ENCODE peak calls at places on chromosomes 1 and 21, in seven cellular contexts. Y is H1, X is sigmoid colon, F is SK-N-SH, D is stomach, Z is K562, O is suprapubic skin. S is an unnamed sample. For H3K36me3, the result is how much of the 10 kb centered on the place peaks cover.

GRCh38 chr1:155976062-155976912 is 2.1 kb downstream of the ARHGEF2 start:
- DNase-seq in Y (no peak), X (peak), F (peak), D (peak), Z (peak), O (peak), S (peak)

GRCh38 chr21:44089001-44089911 is 17.9 kb upstream of the PWP2 start:
- DNase-seq in Y (no peak), X (peak), F (no peak), D (peak), Z (no peak), O (peak), S (peak)

GRCh38 chr1:13228343-13228781 is 2.4 kb upstream of the PRAMEF18 start:
- DNase-seq in Y (no peak), X (no peak), F (no peak), D (peak), Z (peak), O (peak), S (peak)

GRCh38 chr1:111987502-111987901 is 2.0 kb downstream of the KCND3 start:
- DNase-seq in Y (no peak), X (no peak), F (no peak), D (no peak), Z (no peak), O (no peak), S (no peak)

GRCh38 chr1:21124846-21125245 is 51.9 kb downstream of the EIF4G3 start:
- DNase-seq in Y (no peak), X (no peak), F (no peak), D (no peak), Z (no peak), O (no peak), S (no peak)

GRCh38 chr1:243598433-243598832 is 251.6 kb downstream of the AKT3 start:
- DNase-seq in Y (no peak), X (no peak), F (no peak), D (no peak), Z (no peak), O (no peak), S (no peak)

GRCh38 chr1:1066403-1067283 is 7.5 kb downstream of the RNF223 start:
- DNase-seq in Y (no peak), X (no peak), F (no peak), D (no peak), Z (no peak), O (no peak), S (no peak)

GRCh38 chr21:44790401-44790800 is 11.2 kb downstream of the UBE2G2 start:
- DNase-seq in Y (no peak), X (no peak), F (no peak), D (no peak), Z (no peak), O (no peak), S (no peak)

GRCh38 chr1:228750915-228751314 is 15.6 kb downstream of the RHOU start:
- DNase-seq in Y (no peak), X (no peak), F (no peak), D (no peak), Z (no peak), O (no peak), S (no peak)

GRCh38 chr1:200231787-200232222 is 178.0 kb downstream of the ZNF281 start:
- DNase-seq in Y (no peak), X (no peak), F (no peak), D (no peak), Z (no peak), O (no peak), S (no peak)

GRCh38 chr1:193404236-193404635 is 217.8 kb upstream of the B3GALT2 start:
- DNase-seq in Y (no peak), X (no peak), F (no peak), D (no peak), Z (no peak), O (no peak), S (no peak)

GRCh38 chr1:40096646-40096976 is 441 bp downstream of the PPT1 start:
- DNase-seq in Y (no peak), X (no peak), F (no peak), D (no peak), Z (no peak), O (no peak), S (peak)

GRCh38 chr1:6033986-6034749 is 11.5 kb upstream of the KCNAB2 start:
- DNase-seq in Y (no peak), X (no peak), F (peak), D (peak), Z (peak), O (no peak), S (peak)

GRCh38 chr21:14985306-14985705 is 79.5 kb downstream of the NRIP1 start:
- DNase-seq in Y (no peak), X (no peak), F (no peak), D (no peak), Z (no peak), O (no peak), S (no peak)

DNA sequence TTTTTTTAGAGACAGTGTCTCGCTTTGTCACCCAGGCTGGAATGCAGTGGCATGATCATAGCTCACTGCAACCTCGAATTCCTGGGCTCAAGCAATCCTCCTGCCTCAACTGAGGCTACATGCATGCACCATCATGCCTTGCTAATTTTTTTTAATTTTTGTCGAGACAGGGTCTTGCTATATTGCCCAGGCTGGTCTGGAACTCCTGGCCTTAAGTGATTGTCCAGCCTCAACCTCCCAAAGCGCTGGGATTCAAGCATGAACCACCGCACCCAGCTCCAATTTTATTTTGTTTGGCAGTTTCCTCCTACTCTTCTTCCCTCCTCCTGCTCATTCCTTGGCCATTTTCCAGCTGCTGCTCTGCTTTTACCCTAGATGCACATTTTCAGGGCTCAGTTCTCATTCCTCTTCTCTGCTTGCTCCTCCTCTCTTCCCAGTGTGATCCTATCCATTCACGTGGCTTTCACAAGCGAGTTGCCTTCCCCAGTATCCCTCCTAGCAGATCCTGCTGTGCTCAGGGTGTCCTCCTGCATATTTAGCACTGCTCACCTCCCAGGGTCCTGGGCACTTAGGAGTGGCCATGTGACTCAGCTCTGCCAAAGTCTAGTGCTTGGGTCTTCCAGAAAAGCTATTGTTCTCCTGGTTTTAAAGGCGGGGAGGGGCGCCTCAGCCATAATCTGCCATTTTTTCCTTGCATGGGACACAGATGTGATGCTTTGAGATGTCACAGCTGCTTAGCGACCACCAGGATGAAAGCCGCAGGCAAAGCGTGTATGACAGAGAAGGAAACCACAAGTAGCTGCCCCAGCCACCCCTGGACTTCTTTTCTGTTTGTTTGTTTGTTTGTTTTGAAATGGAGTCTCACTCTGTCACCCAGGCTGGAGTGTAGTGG is 33.6 kb downstream of the PSEN2 start:
- DNase-seq in Y (no peak), X (peak), F (no peak), D (no peak), Z (no peak), O (no peak), S (no peak)
- TF ChIP-seq POLR2AphosphoS5 in Y (no peak), X (peak), F (no peak), D (no peak), Z (no peak), O (no peak), S (no peak)

DNA sequence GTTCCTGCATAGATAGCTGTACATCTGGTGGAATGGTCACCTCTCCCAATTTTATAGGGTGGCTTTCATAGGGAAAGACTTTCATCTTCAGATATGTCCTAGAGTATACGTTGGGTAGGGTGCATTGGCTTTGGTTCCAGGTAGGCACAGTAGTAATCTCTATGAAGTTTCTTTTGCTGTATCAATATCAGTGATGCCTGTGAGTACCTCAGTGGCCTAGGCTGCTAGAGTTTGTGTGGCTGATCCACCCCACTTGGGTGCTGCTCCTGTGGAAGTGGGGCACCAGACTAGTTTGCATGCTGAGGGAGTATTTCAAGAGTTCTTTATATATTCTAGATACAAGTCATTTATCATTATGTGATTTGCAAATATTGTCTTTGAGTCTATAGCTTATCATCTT is 370.5 kb upstream of the VAMP3 start:
- DNase-seq in Y (no peak), X (no peak), F (no peak), D (peak), Z (no peak), O (peak), S (no peak)
- TF ChIP-seq EP300 in Y (no peak), X (no peak), F (no peak), D (no peak), Z (no peak), O (no peak), S (no peak)

GRCh38 chr1:44313265-44313918 is 41.7 kb downstream of the ERI3 start:
- DNase-seq in Y (no peak), X (no peak), F (no peak), D (no peak), Z (peak), O (no peak), S (no peak)

GRCh38 chr1:44316231-44316759 is 38.8 kb downstream of the ERI3 start:
- DNase-seq in Y (no peak), X (no peak), F (no peak), D (no peak), Z (no peak), O (no peak), S (no peak)

GRCh38 chr1:44312652-44313196 is 42.3 kb downstream of the ERI3 start:
- DNase-seq in Y (no peak), X (no peak), F (no peak), D (no peak), Z (no peak), O (no peak), S (no peak)

GRCh38 chr1:44314401-44314800 is 40.7 kb downstream of the ERI3 start:
- DNase-seq in Y (no peak), X (no peak), F (no peak), D (no peak), Z (no peak), O (no peak), S (no peak)

GRCh38 chr1:44315521-44315920 is 39.5 kb downstream of the ERI3 start:
- DNase-seq in Y (no peak), X (no peak), F (no peak), D (no peak), Z (no peak), O (no peak), S (no peak)
- H3K36me3 ChIP-seq in Y (under half), X (under half), F (under half), D (half or more), Z (half or more), O (half or more), S (under half)

DNA sequence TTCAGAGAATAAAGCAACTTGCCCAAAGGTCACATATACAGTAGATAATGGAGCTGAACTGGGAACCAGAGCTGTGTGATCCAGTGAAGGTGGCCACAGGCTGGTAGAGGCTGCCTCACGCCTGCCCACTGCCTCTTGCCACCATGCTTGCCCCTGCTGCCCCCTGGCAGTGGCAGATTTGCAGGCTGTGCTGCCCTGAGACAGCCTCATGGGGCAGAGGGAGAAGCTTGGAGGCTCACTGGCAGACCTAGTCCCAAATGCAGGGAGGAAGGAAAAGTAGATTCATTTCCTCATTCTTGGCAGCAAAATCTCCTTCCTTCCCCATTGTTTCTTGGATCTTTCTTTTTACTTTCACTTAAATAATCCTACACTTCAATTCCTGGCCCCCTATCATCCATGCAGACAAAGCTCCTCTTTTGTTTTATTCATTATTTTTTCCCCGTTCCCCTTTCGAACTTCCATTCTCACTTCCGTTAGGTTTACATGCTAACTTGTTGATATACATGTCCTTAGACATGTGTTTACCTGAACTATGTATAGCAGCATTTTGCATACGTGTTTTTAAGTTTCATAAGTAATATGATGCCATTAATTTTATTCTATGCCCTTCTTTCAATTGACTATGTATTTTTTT is 66.9 kb upstream of the LYST start:
- DNase-seq in Y (no peak), X (no peak), F (no peak), D (no peak), Z (no peak), O (no peak), S (no peak)
- TF ChIP-seq POLR2AphosphoS5 in Y (no peak), X (no peak), F (no peak), D (no peak), Z (no peak), O (no peak), S (no peak)

GRCh38 chr1:237012789-237013383 is 8.6 kb upstream of the MT1HL1 start:
- DNase-seq in Y (no peak), X (peak), F (peak), D (peak), Z (peak), O (no peak), S (peak)
- TF ChIP-seq EP300 in Y (no peak), X (no peak), F (no peak), D (peak), Z (peak), O (no peak), S (no peak)

GRCh38 chr1:204126941-204127340 is 24.9 kb downstream of the ETNK2 start:
- DNase-seq in Y (no peak), X (no peak), F (no peak), D (no peak), Z (no peak), O (no peak), S (no peak)

GRCh38 chr1:204127597-204128242 is 24.1 kb downstream of the ETNK2 start:
- DNase-seq in Y (no peak), X (peak), F (peak), D (peak), Z (peak), O (peak), S (peak)

GRCh38 chr1:204124639-204125038 is 27.2 kb downstream of the ETNK2 start:
- DNase-seq in Y (no peak), X (no peak), F (no peak), D (no peak), Z (no peak), O (no peak), S (no peak)

GRCh38 chr1:204125759-204126351 is 26.0 kb downstream of the ETNK2 start:
- DNase-seq in Y (no peak), X (no peak), F (no peak), D (no peak), Z (no peak), O (no peak), S (no peak)

GRCh38 chr1:204126367-204126766 is 25.5 kb downstream of the ETNK2 start:
- DNase-seq in Y (no peak), X (no peak), F (peak), D (no peak), Z (no peak), O (no peak), S (no peak)
- H3K36me3 ChIP-seq in Y (under half), X (under half), F (under half), D (half or more), Z (under half), O (under half), S (under half)

DNA sequence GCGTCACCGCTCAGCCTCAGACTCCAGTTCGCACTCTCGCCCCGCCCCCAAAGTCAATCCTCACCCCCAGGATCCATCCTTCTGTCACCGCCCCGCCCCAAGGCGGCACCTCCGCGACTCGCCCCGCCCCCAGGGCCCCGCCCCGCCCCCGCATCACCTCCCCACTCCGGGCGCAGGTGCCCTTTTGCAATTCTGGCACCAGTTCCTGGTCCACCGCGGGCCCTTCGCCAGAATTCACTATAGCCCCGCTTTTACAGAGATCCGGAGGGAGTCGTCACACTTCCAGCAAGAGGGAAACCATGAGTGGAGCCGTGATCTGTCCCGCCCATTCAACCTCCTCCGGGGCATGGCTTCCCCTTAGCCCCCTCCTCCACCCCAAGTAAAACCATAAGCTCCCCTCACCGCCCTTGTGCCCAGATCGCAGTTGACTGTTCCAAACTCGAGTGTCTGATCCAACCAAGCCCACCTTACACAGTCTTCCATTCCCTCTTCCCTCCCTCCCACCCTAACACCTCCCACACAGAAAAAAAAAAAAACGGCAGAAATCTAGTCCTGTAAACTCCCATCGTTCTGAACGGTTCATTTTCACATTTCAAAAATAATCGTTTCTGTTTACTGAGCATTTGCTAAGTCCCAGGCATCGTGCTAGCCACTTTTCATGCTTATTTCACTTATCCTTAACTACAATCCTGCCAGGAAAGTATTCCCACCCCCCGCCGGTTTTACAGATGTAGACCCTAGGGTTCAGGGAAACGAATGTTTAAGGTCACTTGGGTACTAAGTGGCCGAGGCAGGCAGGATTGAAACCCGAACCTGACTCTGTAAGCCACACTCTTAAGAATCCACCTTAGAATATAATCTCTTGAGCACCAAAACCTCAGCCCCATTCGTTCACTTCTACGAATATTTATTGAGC is 1.3 kb upstream of the CASP9 start:
- DNase-seq in Y (no peak), X (peak), F (no peak), D (no peak), Z (peak), O (peak), S (peak)
- TF ChIP-seq POLR2AphosphoS5 in Y (no peak), X (peak), F (no peak), D (no peak), Z (no peak), O (no peak), S (peak)

GRCh38 chr1:89203166-89203565 is 4.4 kb upstream of the GBP4 start:
- DNase-seq in Y (no peak), X (no peak), F (no peak), D (no peak), Z (no peak), O (no peak), S (no peak)

GRCh38 chr1:89201489-89201794 is 2.7 kb upstream of the GBP4 start:
- DNase-seq in Y (no peak), X (no peak), F (peak), D (no peak), Z (no peak), O (no peak), S (no peak)

GRCh38 chr1:89211035-89211634 is 12.4 kb upstream of the GBP4 start:
- DNase-seq in Y (no peak), X (no peak), F (no peak), D (no peak), Z (no peak), O (no peak), S (no peak)

GRCh38 chr1:89200668-89201488 is 2.1 kb upstream of the GBP4 start:
- DNase-seq in Y (no peak), X (no peak), F (peak), D (no peak), Z (no peak), O (no peak), S (no peak)

DNA sequence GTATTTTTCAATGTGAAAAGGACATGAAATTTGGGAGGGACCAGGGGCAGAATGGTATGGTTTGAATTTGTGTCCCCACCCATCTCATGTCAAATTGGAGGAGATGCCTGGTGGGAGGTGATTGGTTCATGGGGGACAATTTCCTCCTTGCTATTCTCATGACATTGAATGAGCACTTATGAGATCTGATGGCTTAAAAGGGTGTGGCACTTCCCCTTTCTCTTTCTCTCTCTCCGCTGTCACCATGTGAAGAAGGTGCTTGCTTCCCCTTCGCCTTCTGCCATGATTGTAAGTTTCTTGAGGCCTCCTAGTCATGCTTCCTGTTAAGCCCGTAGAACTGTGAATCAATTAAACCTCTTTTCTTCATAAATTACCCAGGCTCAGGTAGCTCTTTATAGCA is 7.6 kb upstream of the GBP4 start:
- DNase-seq in Y (no peak), X (no peak), F (no peak), D (no peak), Z (no peak), O (no peak), S (no peak)
- TF ChIP-seq EP300 in Y (no peak), X (no peak), F (no peak), D (no peak), Z (no peak), O (no peak), S (no peak)

DNA sequence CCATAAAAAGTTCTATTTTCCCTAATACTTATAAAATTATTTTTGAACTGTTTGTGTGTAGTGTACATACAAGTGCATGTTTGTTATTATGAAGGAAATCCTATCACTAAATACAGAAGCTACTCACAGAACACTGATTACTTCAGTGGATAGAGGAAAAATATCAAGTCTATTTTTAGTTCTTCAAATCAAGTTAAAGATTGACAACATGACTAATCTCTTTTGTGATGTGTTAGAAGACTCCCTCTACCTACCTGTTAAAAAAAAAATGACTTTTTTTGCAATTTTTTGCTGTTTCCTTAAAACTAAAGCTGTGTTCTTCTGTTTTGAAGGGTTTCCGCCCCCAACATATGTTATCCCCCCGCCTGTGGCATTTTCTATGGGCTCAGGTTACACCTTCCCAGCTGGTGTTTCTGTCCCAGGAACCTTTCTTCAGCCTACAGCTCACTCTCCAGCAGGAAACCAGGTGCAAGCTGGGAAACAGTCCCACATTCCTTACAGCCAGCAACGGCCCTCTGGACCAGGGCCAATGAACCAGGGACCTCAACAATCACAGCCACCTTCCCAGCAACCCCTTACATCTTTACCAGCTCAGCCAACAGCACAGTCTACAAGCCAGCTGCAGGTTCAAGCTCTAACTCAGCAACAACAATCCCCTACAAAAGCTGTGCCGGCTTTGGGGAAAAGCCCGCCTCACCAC is 45.5 kb downstream of the NCF2 start:
- DNase-seq in Y (no peak), X (no peak), F (no peak), D (peak), Z (no peak), O (no peak), S (no peak)
- H3K36me3 ChIP-seq in Y (half or more), X (half or more), F (half or more), D (half or more), Z (half or more), O (half or more), S (half or more)

S was measured in transverse colon.